ENCODE peak calls at places on chromosomes 5 and 9, in nine cellular contexts. One of them, this sample, is unnamed.

GRCh38 chr9:38012767-38013450 is 56.1 kb downstream of the SHB start:
- DNase-seq in astrocyte of the cerebellum: no peak
- DNase-seq in choroid plexus epithelial cell: no peak
- DNase-seq in astrocyte of the spinal cord: no peak
- DNase-seq in AG04449: no peak
- DNase-seq in transverse colon: no peak
- DNase-seq in A549: no peak
- DNase-seq in fibroblast of pulmonary artery: no peak
- DNase-seq in psoas muscle: no peak
- DNase-seq in this sample: no peak

GRCh38 chr5:149285153-149285552 is 13.5 kb downstream of the AFAP1L1 start:
- DNase-seq in astrocyte of the cerebellum: no peak
- DNase-seq in choroid plexus epithelial cell: no peak
- DNase-seq in astrocyte of the spinal cord: no peak
- DNase-seq in AG04449: no peak
- DNase-seq in transverse colon: no peak
- DNase-seq in A549: no peak
- DNase-seq in fibroblast of pulmonary artery: no peak
- DNase-seq in psoas muscle: no peak
- DNase-seq in this sample: no peak

GRCh38 chr9:131575121-131575640 is 29.9 kb downstream of the PRRT1B start:
- DNase-seq in astrocyte of the cerebellum: no peak
- DNase-seq in choroid plexus epithelial cell: no peak
- DNase-seq in astrocyte of the spinal cord: no peak
- DNase-seq in AG04449: no peak
- DNase-seq in transverse colon: no peak
- DNase-seq in A549: no peak
- DNase-seq in fibroblast of pulmonary artery: no peak
- DNase-seq in psoas muscle: no peak
- DNase-seq in this sample: no peak

GRCh38 chr9:110753734-110754231 is 85.2 kb downstream of the MUSK start:
- DNase-seq in astrocyte of the cerebellum: no peak
- DNase-seq in choroid plexus epithelial cell: peak
- DNase-seq in astrocyte of the spinal cord: peak
- DNase-seq in AG04449: no peak
- DNase-seq in transverse colon: no peak
- DNase-seq in A549: no peak
- DNase-seq in fibroblast of pulmonary artery: peak
- DNase-seq in psoas muscle: no peak
- DNase-seq in this sample: no peak

GRCh38 chr5:66587771-66588170 is 8.4 kb upstream of the MAST4 start:
- DNase-seq in astrocyte of the cerebellum: no peak
- DNase-seq in choroid plexus epithelial cell: no peak
- DNase-seq in astrocyte of the spinal cord: no peak
- DNase-seq in AG04449: no peak
- DNase-seq in transverse colon: no peak
- DNase-seq in A549: no peak
- DNase-seq in fibroblast of pulmonary artery: no peak
- DNase-seq in psoas muscle: no peak
- DNase-seq in this sample: no peak

GRCh38 chr9:91302831-91303230 is 58.9 kb downstream of the AUH start:
- DNase-seq in astrocyte of the cerebellum: peak
- DNase-seq in choroid plexus epithelial cell: peak
- DNase-seq in astrocyte of the spinal cord: peak
- DNase-seq in AG04449: peak
- DNase-seq in transverse colon: no peak
- DNase-seq in A549: peak
- DNase-seq in fibroblast of pulmonary artery: peak
- DNase-seq in psoas muscle: no peak
- DNase-seq in this sample: peak

GRCh38 chr9:87502446-87503232 is 5.0 kb downstream of the DAPK1 start:
- DNase-seq in astrocyte of the cerebellum: no peak
- DNase-seq in choroid plexus epithelial cell: no peak
- DNase-seq in astrocyte of the spinal cord: no peak
- DNase-seq in AG04449: no peak
- DNase-seq in transverse colon: peak
- DNase-seq in A549: no peak
- DNase-seq in fibroblast of pulmonary artery: no peak
- DNase-seq in psoas muscle: no peak
- DNase-seq in this sample: no peak

GRCh38 chr9:93903886-93904648 is 51.1 kb downstream of the BARX1 start:
- DNase-seq in astrocyte of the cerebellum: no peak
- DNase-seq in choroid plexus epithelial cell: no peak
- DNase-seq in astrocyte of the spinal cord: no peak
- DNase-seq in AG04449: no peak
- DNase-seq in transverse colon: no peak
- DNase-seq in A549: no peak
- DNase-seq in fibroblast of pulmonary artery: no peak
- DNase-seq in psoas muscle: peak
- DNase-seq in this sample: no peak

GRCh38 chr5:172858990-172859811 is 25.1 kb downstream of the ERGIC1 start:
- DNase-seq in astrocyte of the cerebellum: no peak
- DNase-seq in choroid plexus epithelial cell: peak
- DNase-seq in astrocyte of the spinal cord: peak
- DNase-seq in AG04449: no peak
- DNase-seq in transverse colon: peak
- DNase-seq in A549: peak
- DNase-seq in fibroblast of pulmonary artery: peak
- DNase-seq in psoas muscle: peak
- DNase-seq in this sample: peak

GRCh38 chr5:51518607-51519006 is 135.4 kb downstream of the ISL1 start:
- DNase-seq in astrocyte of the cerebellum: no peak
- DNase-seq in choroid plexus epithelial cell: no peak
- DNase-seq in astrocyte of the spinal cord: no peak
- DNase-seq in AG04449: no peak
- DNase-seq in transverse colon: no peak
- DNase-seq in A549: no peak
- DNase-seq in fibroblast of pulmonary artery: no peak
- DNase-seq in psoas muscle: no peak
- DNase-seq in this sample: no peak

GRCh38 chr9:88747768-88748167 is 212.8 kb downstream of the NXNL2 start:
- DNase-seq in astrocyte of the cerebellum: no peak
- DNase-seq in choroid plexus epithelial cell: peak
- DNase-seq in astrocyte of the spinal cord: peak
- DNase-seq in AG04449: peak
- DNase-seq in transverse colon: no peak
- DNase-seq in A549: peak
- DNase-seq in fibroblast of pulmonary artery: peak
- DNase-seq in psoas muscle: peak
- DNase-seq in this sample: no peak

GRCh38 chr9:101705135-101705661 is 33.2 kb downstream of the GRIN3A start:
- DNase-seq in astrocyte of the cerebellum: no peak
- DNase-seq in choroid plexus epithelial cell: peak
- DNase-seq in astrocyte of the spinal cord: peak
- DNase-seq in AG04449: no peak
- DNase-seq in transverse colon: peak
- DNase-seq in A549: peak
- DNase-seq in fibroblast of pulmonary artery: no peak
- DNase-seq in psoas muscle: peak
- DNase-seq in this sample: no peak
- H3K4me3 ChIP-seq in astrocyte of the cerebellum: peak
- H3K4me3 ChIP-seq in choroid plexus epithelial cell: peak
- H3K4me3 ChIP-seq in astrocyte of the spinal cord: no peak
- H3K4me3 ChIP-seq in AG04449: no peak
- H3K4me3 ChIP-seq in transverse colon: no peak
- H3K4me3 ChIP-seq in A549: peak
- H3K4me3 ChIP-seq in fibroblast of pulmonary artery: no peak
- H3K4me3 ChIP-seq in psoas muscle: peak
- H3K4me3 ChIP-seq in this sample: no peak

GRCh38 chr5:128667751-128668150 is 129.7 kb upstream of the FBN2 start:
- DNase-seq in astrocyte of the cerebellum: no peak
- DNase-seq in choroid plexus epithelial cell: no peak
- DNase-seq in astrocyte of the spinal cord: no peak
- DNase-seq in AG04449: no peak
- DNase-seq in transverse colon: no peak
- DNase-seq in A549: no peak
- DNase-seq in fibroblast of pulmonary artery: no peak
- DNase-seq in psoas muscle: no peak
- DNase-seq in this sample: no peak

GRCh38 chr5:128668921-128669320 is 130.9 kb upstream of the FBN2 start:
- DNase-seq in astrocyte of the cerebellum: no peak
- DNase-seq in choroid plexus epithelial cell: no peak
- DNase-seq in astrocyte of the spinal cord: no peak
- DNase-seq in AG04449: no peak
- DNase-seq in transverse colon: no peak
- DNase-seq in A549: no peak
- DNase-seq in fibroblast of pulmonary artery: no peak
- DNase-seq in psoas muscle: no peak
- DNase-seq in this sample: no peak

GRCh38 chr5:128669803-128670202 is 131.8 kb upstream of the FBN2 start:
- DNase-seq in astrocyte of the cerebellum: no peak
- DNase-seq in choroid plexus epithelial cell: peak
- DNase-seq in astrocyte of the spinal cord: no peak
- DNase-seq in AG04449: no peak
- DNase-seq in transverse colon: no peak
- DNase-seq in A549: peak
- DNase-seq in fibroblast of pulmonary artery: peak
- DNase-seq in psoas muscle: no peak
- DNase-seq in this sample: no peak

GRCh38 chr5:128665747-128666355 is 127.8 kb upstream of the FBN2 start:
- DNase-seq in astrocyte of the cerebellum: no peak
- DNase-seq in choroid plexus epithelial cell: no peak
- DNase-seq in astrocyte of the spinal cord: no peak
- DNase-seq in AG04449: no peak
- DNase-seq in transverse colon: no peak
- DNase-seq in A549: no peak
- DNase-seq in fibroblast of pulmonary artery: no peak
- DNase-seq in psoas muscle: no peak
- DNase-seq in this sample: no peak

DNA sequence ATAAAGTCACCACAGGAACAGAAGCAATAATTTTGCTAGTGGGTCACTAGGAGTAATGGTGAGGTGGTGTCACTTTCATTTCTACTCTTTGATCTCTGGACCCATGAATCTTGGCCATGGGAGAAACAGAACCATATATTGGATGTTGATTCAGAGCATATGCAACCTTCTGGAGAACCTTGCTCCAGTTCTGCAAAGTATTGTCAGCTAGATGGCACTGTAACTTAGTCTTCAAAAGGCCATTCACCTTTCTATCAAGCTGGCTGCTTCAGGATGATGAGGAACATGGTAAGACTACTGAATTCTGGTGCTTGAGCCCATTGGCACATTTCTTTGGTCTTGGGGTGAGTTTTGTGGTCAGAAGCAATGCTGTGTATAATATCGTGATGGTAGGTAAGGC is 129.1 kb upstream of the FBN2 start:
- DNase-seq in astrocyte of the cerebellum: no peak
- DNase-seq in choroid plexus epithelial cell: peak
- DNase-seq in astrocyte of the spinal cord: no peak
- DNase-seq in AG04449: no peak
- DNase-seq in transverse colon: no peak
- DNase-seq in A549: peak
- DNase-seq in fibroblast of pulmonary artery: no peak
- DNase-seq in psoas muscle: no peak
- DNase-seq in this sample: no peak
- TF ChIP-seq CTCF in astrocyte of the cerebellum: peak
- TF ChIP-seq CTCF in choroid plexus epithelial cell: peak
- TF ChIP-seq CTCF in astrocyte of the spinal cord: peak
- TF ChIP-seq CTCF in AG04449: no peak
- TF ChIP-seq CTCF in transverse colon: no peak
- TF ChIP-seq CTCF in A549: peak
- TF ChIP-seq CTCF in fibroblast of pulmonary artery: peak
- TF ChIP-seq CTCF in psoas muscle: no peak
- TF ChIP-seq CTCF in this sample: peak

GRCh38 chr9:126459965-126460843 is 133.6 kb downstream of the MVB12B start:
- DNase-seq in astrocyte of the cerebellum: no peak
- DNase-seq in choroid plexus epithelial cell: no peak
- DNase-seq in astrocyte of the spinal cord: no peak
- DNase-seq in AG04449: no peak
- DNase-seq in transverse colon: no peak
- DNase-seq in A549: no peak
- DNase-seq in fibroblast of pulmonary artery: no peak
- DNase-seq in psoas muscle: no peak
- DNase-seq in this sample: no peak
- H3K4me3 ChIP-seq in astrocyte of the cerebellum: no peak
- H3K4me3 ChIP-seq in choroid plexus epithelial cell: no peak
- H3K4me3 ChIP-seq in astrocyte of the spinal cord: no peak
- H3K4me3 ChIP-seq in AG04449: no peak
- H3K4me3 ChIP-seq in transverse colon: no peak
- H3K4me3 ChIP-seq in A549: no peak
- H3K4me3 ChIP-seq in fibroblast of pulmonary artery: no peak
- H3K4me3 ChIP-seq in psoas muscle: no peak
- H3K4me3 ChIP-seq in this sample: no peak

DNA sequence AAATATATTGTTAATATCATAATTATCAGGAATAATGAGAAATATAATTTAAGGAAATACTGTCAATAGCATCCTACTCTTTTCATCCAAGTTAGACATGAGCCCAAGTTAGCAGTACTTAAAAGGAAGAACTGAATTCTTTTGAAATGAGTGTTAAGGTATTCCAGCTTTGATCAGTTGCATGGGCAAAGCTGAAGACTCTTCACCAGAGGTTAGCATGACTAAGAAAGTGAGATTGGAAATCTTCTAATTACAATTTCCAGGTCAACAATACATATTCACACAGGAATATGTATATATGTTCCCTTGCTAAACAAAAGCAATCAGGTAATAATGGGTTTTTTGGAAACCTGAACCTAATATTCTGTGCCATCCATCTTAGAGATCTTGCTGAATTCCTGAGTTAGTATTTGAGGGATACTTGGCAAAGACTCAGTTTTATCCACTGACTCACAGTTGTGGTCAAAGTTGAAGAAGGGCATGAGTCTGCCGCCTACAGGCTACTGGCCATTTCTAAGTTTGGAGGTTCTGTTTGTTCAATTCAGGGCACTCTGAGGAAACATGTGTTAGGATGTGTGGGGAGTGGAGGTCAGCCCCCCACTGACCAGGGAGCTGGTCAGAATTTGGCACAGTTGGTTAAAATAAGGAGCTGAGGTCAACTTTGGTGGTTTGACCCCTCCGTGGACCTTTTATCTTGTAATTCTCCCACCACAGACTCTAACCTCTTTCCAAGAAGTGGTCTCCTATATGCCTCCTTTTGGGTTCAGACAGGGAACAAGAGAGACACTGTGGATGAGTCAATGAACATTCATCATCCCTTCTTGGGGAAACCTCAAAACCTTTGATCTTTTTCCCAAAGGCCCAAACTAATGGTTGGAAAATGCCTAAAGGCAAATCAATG is 118.3 kb downstream of the PIK3R1 start:
- DNase-seq in astrocyte of the cerebellum: peak
- DNase-seq in choroid plexus epithelial cell: peak
- DNase-seq in astrocyte of the spinal cord: peak
- DNase-seq in AG04449: no peak
- DNase-seq in transverse colon: no peak
- DNase-seq in A549: peak
- DNase-seq in fibroblast of pulmonary artery: peak
- DNase-seq in psoas muscle: no peak
- DNase-seq in this sample: no peak
- TF ChIP-seq CTCF in astrocyte of the cerebellum: peak
- TF ChIP-seq CTCF in choroid plexus epithelial cell: peak
- TF ChIP-seq CTCF in astrocyte of the spinal cord: peak
- TF ChIP-seq CTCF in AG04449: peak
- TF ChIP-seq CTCF in transverse colon: no peak
- TF ChIP-seq CTCF in A549: peak
- TF ChIP-seq CTCF in fibroblast of pulmonary artery: peak
- TF ChIP-seq CTCF in psoas muscle: no peak
- TF ChIP-seq CTCF in this sample: peak

GRCh38 chr5:56817306-56817986 is 2.1 kb downstream of the MAP3K1 start:
- DNase-seq in astrocyte of the cerebellum: no peak
- DNase-seq in choroid plexus epithelial cell: no peak
- DNase-seq in astrocyte of the spinal cord: no peak
- DNase-seq in AG04449: no peak
- DNase-seq in transverse colon: no peak
- DNase-seq in A549: no peak
- DNase-seq in fibroblast of pulmonary artery: no peak
- DNase-seq in psoas muscle: no peak
- DNase-seq in this sample: no peak
- H3K4me3 ChIP-seq in astrocyte of the cerebellum: peak
- H3K4me3 ChIP-seq in choroid plexus epithelial cell: peak
- H3K4me3 ChIP-seq in astrocyte of the spinal cord: peak
- H3K4me3 ChIP-seq in AG04449: peak
- H3K4me3 ChIP-seq in transverse colon: peak
- H3K4me3 ChIP-seq in A549: peak
- H3K4me3 ChIP-seq in fibroblast of pulmonary artery: peak
- H3K4me3 ChIP-seq in psoas muscle: peak
- H3K4me3 ChIP-seq in this sample: peak

This sample was measured in cardiac muscle cell.